ENCODE peak calls at places on chromosomes 12 and 14, in ten cellular contexts. One of them, this sample, is unnamed.

GRCh38 chr12:108696111-108696995 is 35.0 kb downstream of the CORO1C start:
- DNase-seq in anterior cingulate cortex: no peak
- DNase-seq in GM20000: no peak
- DNase-seq in HL-60: no peak
- DNase-seq in A673: no peak
- DNase-seq in AG04450: peak; percentile 97
- DNase-seq in naive thymus-derived CD8-positive, alpha-beta T cell: no peak
- DNase-seq in HFF-Myc: peak; percentile 77
- DNase-seq in T-helper 2 cell: peak; percentile 72
- DNase-seq in T follicular helper cell: no peak
- DNase-seq in this sample: no peak

GRCh38 chr14:77124345-77125274 is 17.0 kb downstream of the ZDHHC22 start:
- DNase-seq in anterior cingulate cortex: peak; percentile 75
- DNase-seq in GM20000: peak; percentile 84
- DNase-seq in HL-60: no peak
- DNase-seq in A673: peak; percentile 67
- DNase-seq in AG04450: no peak
- DNase-seq in naive thymus-derived CD8-positive, alpha-beta T cell: peak; percentile 7
- DNase-seq in HFF-Myc: no peak
- DNase-seq in T-helper 2 cell: peak; percentile 80
- DNase-seq in T follicular helper cell: peak; percentile 62
- DNase-seq in this sample: no peak

GRCh38 chr12:89247962-89248361 is 104.3 kb downstream of the DUSP6 start:
- DNase-seq in anterior cingulate cortex: no peak
- DNase-seq in GM20000: no peak
- DNase-seq in HL-60: no peak
- DNase-seq in A673: no peak
- DNase-seq in AG04450: no peak
- DNase-seq in naive thymus-derived CD8-positive, alpha-beta T cell: no peak
- DNase-seq in HFF-Myc: no peak
- DNase-seq in T-helper 2 cell: no peak
- DNase-seq in T follicular helper cell: no peak
- DNase-seq in this sample: no peak

GRCh38 chr12:17982556-17982955 is 107.4 kb downstream of the RERGL start:
- DNase-seq in anterior cingulate cortex: no peak
- DNase-seq in GM20000: no peak
- DNase-seq in HL-60: no peak
- DNase-seq in A673: no peak
- DNase-seq in AG04450: no peak
- DNase-seq in naive thymus-derived CD8-positive, alpha-beta T cell: no peak
- DNase-seq in HFF-Myc: no peak
- DNase-seq in T-helper 2 cell: no peak
- DNase-seq in T follicular helper cell: no peak
- DNase-seq in this sample: no peak

GRCh38 chr12:113837059-113837458 is 129.1 kb downstream of the RBM19 start:
- DNase-seq in anterior cingulate cortex: no peak
- DNase-seq in GM20000: no peak
- DNase-seq in HL-60: no peak
- DNase-seq in A673: no peak
- DNase-seq in AG04450: no peak
- DNase-seq in naive thymus-derived CD8-positive, alpha-beta T cell: no peak
- DNase-seq in HFF-Myc: no peak
- DNase-seq in T-helper 2 cell: no peak
- DNase-seq in T follicular helper cell: no peak
- DNase-seq in this sample: no peak

GRCh38 chr12:132141976-132142678 is 2.0 kb downstream of the DDX51 start:
- DNase-seq in anterior cingulate cortex: no peak
- DNase-seq in GM20000: no peak
- DNase-seq in HL-60: no peak
- DNase-seq in A673: no peak
- DNase-seq in AG04450: no peak
- DNase-seq in naive thymus-derived CD8-positive, alpha-beta T cell: no peak
- DNase-seq in HFF-Myc: no peak
- DNase-seq in T-helper 2 cell: no peak
- DNase-seq in T follicular helper cell: no peak
- DNase-seq in this sample: peak; percentile 43

GRCh38 chr12:2101798-2102197 is 49.0 kb downstream of the CACNA1C start:
- DNase-seq in anterior cingulate cortex: no peak
- DNase-seq in GM20000: no peak
- DNase-seq in HL-60: no peak
- DNase-seq in A673: no peak
- DNase-seq in AG04450: no peak
- DNase-seq in naive thymus-derived CD8-positive, alpha-beta T cell: no peak
- DNase-seq in HFF-Myc: no peak
- DNase-seq in T-helper 2 cell: no peak
- DNase-seq in T follicular helper cell: no peak
- DNase-seq in this sample: no peak

GRCh38 chr14:54769955-54770863 is 132.4 kb downstream of the GCH1 start:
- DNase-seq in anterior cingulate cortex: no peak
- DNase-seq in GM20000: no peak
- DNase-seq in HL-60: no peak
- DNase-seq in A673: no peak
- DNase-seq in AG04450: no peak
- DNase-seq in naive thymus-derived CD8-positive, alpha-beta T cell: no peak
- DNase-seq in HFF-Myc: no peak
- DNase-seq in T-helper 2 cell: no peak
- DNase-seq in T follicular helper cell: no peak
- DNase-seq in this sample: no peak

GRCh38 chr12:38555620-38556596 is 239.3 kb downstream of the ALG10B start:
- DNase-seq in anterior cingulate cortex: no peak
- DNase-seq in GM20000: no peak
- DNase-seq in HL-60: peak; percentile 27
- DNase-seq in A673: no peak
- DNase-seq in AG04450: no peak
- DNase-seq in naive thymus-derived CD8-positive, alpha-beta T cell: no peak
- DNase-seq in HFF-Myc: no peak
- DNase-seq in T-helper 2 cell: no peak
- DNase-seq in T follicular helper cell: no peak
- DNase-seq in this sample: no peak

GRCh38 chr14:90518941-90519256 is 122.1 kb downstream of the CALM1 start:
- DNase-seq in anterior cingulate cortex: no peak
- DNase-seq in GM20000: peak; percentile 71
- DNase-seq in HL-60: no peak
- DNase-seq in A673: peak; percentile 49
- DNase-seq in AG04450: no peak
- DNase-seq in naive thymus-derived CD8-positive, alpha-beta T cell: no peak
- DNase-seq in HFF-Myc: no peak
- DNase-seq in T-helper 2 cell: peak; percentile 43
- DNase-seq in T follicular helper cell: peak; percentile 37
- DNase-seq in this sample: no peak

GRCh38 chr12:69052613-69053408 is 119.8 kb upstream of the CPM start:
- DNase-seq in anterior cingulate cortex: no peak
- DNase-seq in GM20000: no peak
- DNase-seq in HL-60: no peak
- DNase-seq in A673: peak; percentile 30
- DNase-seq in AG04450: peak; percentile 44
- DNase-seq in naive thymus-derived CD8-positive, alpha-beta T cell: no peak
- DNase-seq in HFF-Myc: peak; percentile 66
- DNase-seq in T-helper 2 cell: peak; percentile 82
- DNase-seq in T follicular helper cell: no peak
- DNase-seq in this sample: no peak

GRCh38 chr14:75751291-75751690 is 90.2 kb downstream of the TTLL5 start:
- DNase-seq in anterior cingulate cortex: no peak
- DNase-seq in GM20000: no peak
- DNase-seq in HL-60: no peak
- DNase-seq in A673: no peak
- DNase-seq in AG04450: no peak
- DNase-seq in naive thymus-derived CD8-positive, alpha-beta T cell: no peak
- DNase-seq in HFF-Myc: no peak
- DNase-seq in T-helper 2 cell: no peak
- DNase-seq in T follicular helper cell: no peak
- DNase-seq in this sample: no peak

GRCh38 chr12:125065021-125065752 is at the start of gene AACS:
- DNase-seq in anterior cingulate cortex: peak; percentile 76
- DNase-seq in GM20000: peak; percentile 99
- DNase-seq in HL-60: peak; percentile 43
- DNase-seq in A673: peak; percentile 79
- DNase-seq in AG04450: peak; percentile 13
- DNase-seq in naive thymus-derived CD8-positive, alpha-beta T cell: peak; percentile 61
- DNase-seq in HFF-Myc: no peak
- DNase-seq in T-helper 2 cell: peak; percentile 79
- DNase-seq in T follicular helper cell: peak; percentile 70
- DNase-seq in this sample: peak; percentile 87

GRCh38 chr12:27969011-27969900 is 3.3 kb downstream of the PTHLH start:
- DNase-seq in anterior cingulate cortex: no peak
- DNase-seq in GM20000: peak; percentile 37
- DNase-seq in HL-60: no peak
- DNase-seq in A673: peak; percentile 55
- DNase-seq in AG04450: no peak
- DNase-seq in naive thymus-derived CD8-positive, alpha-beta T cell: no peak
- DNase-seq in HFF-Myc: no peak
- DNase-seq in T-helper 2 cell: no peak
- DNase-seq in T follicular helper cell: no peak
- DNase-seq in this sample: no peak

GRCh38 chr14:42532194-42532593 is 925.5 kb downstream of the LRFN5 start:
- DNase-seq in anterior cingulate cortex: no peak
- DNase-seq in GM20000: no peak
- DNase-seq in HL-60: no peak
- DNase-seq in A673: no peak
- DNase-seq in AG04450: no peak
- DNase-seq in naive thymus-derived CD8-positive, alpha-beta T cell: no peak
- DNase-seq in HFF-Myc: no peak
- DNase-seq in T-helper 2 cell: no peak
- DNase-seq in T follicular helper cell: no peak
- DNase-seq in this sample: no peak

GRCh38 chr12:116266220-116266619 is 11.3 kb downstream of the MED13L start:
- DNase-seq in anterior cingulate cortex: no peak
- DNase-seq in GM20000: no peak
- DNase-seq in HL-60: no peak
- DNase-seq in A673: peak; percentile 29
- DNase-seq in AG04450: no peak
- DNase-seq in naive thymus-derived CD8-positive, alpha-beta T cell: no peak
- DNase-seq in HFF-Myc: no peak
- DNase-seq in T-helper 2 cell: no peak
- DNase-seq in T follicular helper cell: no peak
- DNase-seq in this sample: no peak

GRCh38 chr12:131388164-131388795 is 322.6 kb upstream of the SFSWAP start:
- DNase-seq in anterior cingulate cortex: peak; percentile 26
- DNase-seq in GM20000: no peak
- DNase-seq in HL-60: no peak
- DNase-seq in A673: no peak
- DNase-seq in AG04450: no peak
- DNase-seq in naive thymus-derived CD8-positive, alpha-beta T cell: no peak
- DNase-seq in HFF-Myc: no peak
- DNase-seq in T-helper 2 cell: no peak
- DNase-seq in T follicular helper cell: no peak
- DNase-seq in this sample: no peak

GRCh38 chr14:96096639-96097610 is 57.8 kb downstream of the C14orf132 start:
- DNase-seq in anterior cingulate cortex: no peak
- DNase-seq in GM20000: no peak
- DNase-seq in HL-60: no peak
- DNase-seq in A673: no peak
- DNase-seq in AG04450: no peak
- DNase-seq in naive thymus-derived CD8-positive, alpha-beta T cell: no peak
- DNase-seq in HFF-Myc: no peak
- DNase-seq in T-helper 2 cell: no peak
- DNase-seq in T follicular helper cell: no peak
- DNase-seq in this sample: peak; percentile 94

GRCh38 chr14:36068777-36069534 is 107.6 kb downstream of the PTCSC3 start:
- DNase-seq in anterior cingulate cortex: no peak
- DNase-seq in GM20000: no peak
- DNase-seq in HL-60: no peak
- DNase-seq in A673: peak; percentile 61
- DNase-seq in AG04450: no peak
- DNase-seq in naive thymus-derived CD8-positive, alpha-beta T cell: no peak
- DNase-seq in HFF-Myc: no peak
- DNase-seq in T-helper 2 cell: no peak
- DNase-seq in T follicular helper cell: no peak
- DNase-seq in this sample: no peak